ENCODE peak calls at places on chromosomes 4 and X, in six cellular contexts. P is testis, N is fibroblast of pulmonary artery, W is spleen, O is type B pancreatic cell, M is cardiac fibroblast. B is an unnamed sample.

GRCh38 chrX:37697169-37697760 is 11.7 kb downstream of the XK start:
- DNase-seq in M (no peak), P (no peak), W (no peak), N (no peak), O (no peak), B (no peak)

GRCh38 chr4:31021008-31021407 is 300.8 kb downstream of the PCDH7 start:
- DNase-seq in M (no peak), W (no peak), P (no peak), N (no peak), O (no peak), B (no peak)

GRCh38 chr4:91111556-91111955 is 984.4 kb downstream of the CCSER1 start:
- DNase-seq in P (no peak), M (no peak), W (no peak), N (no peak), O (no peak), B (no peak)

GRCh38 chr4:88592600-88593448 is 544 bp downstream of the HERC3 start:
- DNase-seq in P (peak), N (peak), W (peak), O (peak), M (peak), B (peak)

GRCh38 chr4:114599231-114600065 is 841 bp downstream of the UGT8 start:
- DNase-seq in W (peak), M (no peak), P (peak), O (no peak), N (no peak), B (peak)

GRCh38 chr4:56139241-56139827 is 190.6 kb downstream of the CEP135 start:
- DNase-seq in W (no peak), M (peak), N (no peak), O (no peak), P (no peak), B (no peak)

GRCh38 chrX:110425222-110425621 is 66.6 kb downstream of the RTL9 start:
- DNase-seq in N (no peak), W (no peak), P (no peak), O (no peak), M (no peak), B (no peak)

GRCh38 chrX:16826207-16826606 is 39.9 kb downstream of the TXLNG start:
- DNase-seq in W (no peak), O (no peak), P (no peak), N (peak), M (peak), B (no peak)

GRCh38 chr4:182297659-182298058 is 54.5 kb downstream of the TENM3 start:
- DNase-seq in N (peak), O (no peak), M (peak), W (no peak), P (no peak), B (no peak)

GRCh38 chr4:157221426-157221894 is 932 bp downstream of the GRIA2 start:
- DNase-seq in M (no peak), P (no peak), N (no peak), O (no peak), W (peak), B (no peak)

GRCh38 chr4:184284336-184284690 is 66.6 kb upstream of the ENPP6 start:
- DNase-seq in W (no peak), N (no peak), M (no peak), O (no peak), P (no peak), B (no peak)

GRCh38 chr4:100428051-100428450 is 89.8 kb downstream of the EMCN start:
- DNase-seq in N (peak), W (no peak), O (no peak), P (no peak), M (peak), B (no peak)

GRCh38 chrX:70433848-70434351 is 10.7 kb upstream of the DLG3 start:
- DNase-seq in M (peak), W (peak), P (peak), O (no peak), N (peak), B (peak)

GRCh38 chr4:109703664-109704351 is 563 bp upstream of the CASP6 start:
- DNase-seq in W (no peak), O (no peak), M (peak), P (no peak), N (peak), B (no peak)

GRCh38 chr4:24174622-24175021 is 284.8 kb upstream of the PPARGC1A start:
- DNase-seq in M (no peak), P (no peak), N (no peak), W (no peak), O (no peak), B (no peak)

GRCh38 chrX:34288782-34289181 is 156.7 kb upstream of the FAM47A start:
- DNase-seq in M (no peak), O (no peak), P (no peak), W (no peak), N (peak), B (no peak)

GRCh38 chrX:79618280-79618679 is 251.1 kb upstream of the ITM2A start:
- DNase-seq in M (no peak), W (no peak), P (no peak), N (no peak), O (no peak), B (no peak)

GRCh38 chr4:7813674-7814073 is 126.0 kb downstream of the AFAP1 start:
- DNase-seq in O (no peak), P (no peak), W (no peak), M (peak), N (peak), B (no peak)

GRCh38 chr4:7788687-7789425 is 150.8 kb downstream of the AFAP1 start:
- DNase-seq in P (no peak), W (peak), O (no peak), N (peak), M (peak), B (no peak)

GRCh38 chr4:183080372-183081115 is 18.5 kb upstream of the WWC2 start:
- DNase-seq in P (no peak), M (no peak), N (no peak), O (no peak), W (no peak), B (no peak)

GRCh38 chr4:8252301-8253173 is 17.0 kb upstream of the HTRA3 start:
- DNase-seq in O (no peak), W (no peak), P (no peak), M (peak), N (peak), B (no peak)

GRCh38 chrX:117510453-117510852 is 606.2 kb downstream of the KLHL13 start:
- DNase-seq in O (no peak), M (no peak), W (no peak), P (peak), N (no peak), B (no peak)

DNA sequence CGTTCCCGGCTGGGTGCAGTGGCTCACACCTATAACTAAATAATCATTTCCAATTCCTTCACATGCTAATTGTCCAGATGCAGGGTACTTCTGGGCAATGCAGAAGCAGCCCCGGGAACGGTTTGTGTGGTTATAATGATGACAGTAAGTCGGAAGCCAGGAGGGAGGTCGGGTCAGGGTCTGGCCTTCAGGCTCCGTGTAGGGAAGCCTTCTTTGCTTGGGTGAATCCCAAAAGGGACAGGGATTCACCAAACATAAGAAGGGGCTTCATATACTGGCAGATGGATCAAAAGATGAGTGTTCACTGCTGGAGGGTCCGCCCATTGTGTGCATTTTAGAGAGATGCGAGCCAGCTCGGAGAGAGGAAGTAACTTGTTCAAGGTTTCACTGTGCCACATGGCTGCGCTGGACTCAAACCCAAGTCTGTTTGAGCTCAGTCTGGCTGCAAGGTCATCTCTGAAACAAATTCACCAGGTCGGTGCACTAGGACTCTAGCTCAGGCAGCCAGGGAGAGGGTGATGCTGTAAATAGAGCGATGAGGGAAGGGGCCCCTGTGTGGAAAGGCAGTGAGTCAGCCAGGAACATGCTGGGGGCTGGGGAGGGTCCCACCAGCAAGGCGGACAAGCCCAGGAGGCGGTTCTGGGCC is 4.8 kb upstream of the KIAA0232 start:
- DNase-seq in O (no peak), P (no peak), W (peak), M (peak), N (no peak), B (no peak)
- TF ChIP-seq CTCF in O (no peak), P (no peak), W (no peak), M (no peak), N (no peak), B (no peak)

GRCh38 chr4:112348488-112349158 is 51.5 kb downstream of the ALPK1 start:
- DNase-seq in P (peak), M (peak), O (no peak), W (peak), N (peak), B (peak)
- TF ChIP-seq CTCF in P (no peak), M (peak), O (peak), W (no peak), N (peak), B (no peak)

GRCh38 chr4:99417125-99417524 is 18.0 kb downstream of the ADH7 start:
- DNase-seq in W (no peak), M (no peak), O (no peak), P (no peak), N (no peak), B (no peak)
- TF ChIP-seq CTCF in W (no peak), M (no peak), O (no peak), P (no peak), N (no peak), B (no peak)

GRCh38 chr4:123995939-123996338 is 599.3 kb downstream of the SPRY1 start:
- DNase-seq in O (no peak), W (no peak), P (no peak), M (peak), N (peak), B (no peak)

GRCh38 chr4:124000233-124000632 is 603.6 kb downstream of the SPRY1 start:
- DNase-seq in W (no peak), M (no peak), O (no peak), N (no peak), P (no peak), B (no peak)

GRCh38 chr4:123994917-123995316 is 598.3 kb downstream of the SPRY1 start:
- DNase-seq in P (no peak), O (no peak), N (no peak), M (no peak), W (no peak), B (no peak)

GRCh38 chr4:123997736-123998449 is 601.3 kb downstream of the SPRY1 start:
- DNase-seq in O (no peak), P (no peak), W (no peak), N (no peak), M (no peak), B (no peak)

GRCh38 chr4:123997116-123997515 is 600.5 kb downstream of the SPRY1 start:
- DNase-seq in M (no peak), P (no peak), O (no peak), W (no peak), N (no peak), B (no peak)
- TF ChIP-seq CTCF in M (no peak), P (no peak), O (peak), W (no peak), N (no peak), B (no peak)

GRCh38 chrX:45851434-45851991 is 650.8 kb upstream of the DIPK2B start:
- DNase-seq in N (no peak), W (peak), O (peak), M (no peak), P (peak), B (peak)

GRCh38 chrX:45847966-45848365 is 647.3 kb upstream of the DIPK2B start:
- DNase-seq in M (no peak), O (no peak), W (no peak), N (no peak), P (no peak), B (no peak)

GRCh38 chrX:45850197-45850774 is 649.6 kb upstream of the DIPK2B start:
- DNase-seq in O (no peak), M (no peak), N (no peak), P (no peak), W (no peak), B (peak)

GRCh38 chrX:45850775-45851433 is 650.2 kb upstream of the DIPK2B start:
- DNase-seq in M (peak), O (peak), P (peak), N (peak), W (peak), B (peak)

GRCh38 chrX:45849261-45849660 is 648.6 kb upstream of the DIPK2B start:
- DNase-seq in P (no peak), N (peak), W (no peak), M (peak), O (no peak), B (no peak)
- TF ChIP-seq CTCF in P (no peak), N (peak), W (peak), M (peak), O (peak), B (no peak)

DNA sequence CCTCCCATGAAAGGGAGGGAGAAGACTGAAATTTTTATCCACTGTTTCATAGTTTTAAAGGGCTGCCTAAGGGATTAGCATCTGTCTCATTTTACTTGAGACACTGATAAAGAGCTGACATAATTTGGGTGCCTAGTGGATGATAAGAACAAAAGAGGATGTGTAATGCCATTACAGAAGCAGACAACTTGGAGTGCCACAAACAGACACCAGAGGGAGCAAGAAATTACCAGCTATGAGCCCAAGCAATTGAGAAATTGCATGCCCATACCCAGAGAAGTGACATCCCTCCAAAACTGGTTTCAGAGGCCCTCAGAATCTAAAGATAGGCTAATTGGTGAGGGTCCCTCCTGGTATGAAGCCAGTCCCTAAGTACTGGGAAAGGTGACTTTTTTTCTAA is 38.5 kb upstream of the POU3F4 start:
- DNase-seq in P (peak), N (peak), M (no peak), O (no peak), W (no peak), B (peak)
- TF ChIP-seq CTCF in P (no peak), N (no peak), M (no peak), O (peak), W (peak), B (peak)